ENCODE peak calls at places on chromosome 9, in nine cellular contexts. S is amniotic epithelial cell; L is stimulated activated CD4-positive, alpha-beta T cell treated with anti-CD3 and anti-CD28 coated beads, Interleukin-4, amount 100 ng/mL, for 48 hours; K is stromal cell of bone marrow; T is lower lobe of right lung; E is NCI-H524; F is AG20443; P is left ventricle myocardium superior; C is EH. Z is an unnamed sample.

GRCh38 chr9:72983512-72984021 is 30.7 kb upstream of the ALDH1A1 start:
- DNase-seq in L (no peak), F (no peak), C (peak), E (no peak), T (no peak), P (no peak), S (peak), K (no peak), Z (no peak)

GRCh38 chr9:108477538-108478006 is 378.2 kb downstream of the ACTL7B start:
- DNase-seq in E (no peak), C (peak), F (peak), L (no peak), S (peak), T (no peak), P (no peak), K (peak), Z (no peak)

GRCh38 chr9:125988479-125989050 is 241.4 kb downstream of the PBX3 start:
- DNase-seq in P (no peak), K (no peak), F (no peak), S (no peak), C (no peak), L (no peak), T (peak), E (no peak), Z (no peak)

GRCh38 chr9:112325127-112325526 is 8.3 kb downstream of the PTBP3 start:
- DNase-seq in S (no peak), K (no peak), F (no peak), C (no peak), L (no peak), T (no peak), E (no peak), P (no peak), Z (no peak)

GRCh38 chr9:5622019-5622418 is 6.9 kb upstream of the RIC1 start:
- DNase-seq in E (no peak), C (peak), L (no peak), T (no peak), P (no peak), F (peak), S (peak), K (peak), Z (no peak)

GRCh38 chr9:97518909-97519307 is 17.4 kb downstream of the TMOD1 start:
- DNase-seq in S (peak), K (peak), E (no peak), T (no peak), C (peak), P (no peak), F (peak), L (no peak), Z (no peak)

GRCh38 chr9:100346836-100347235 is 5.9 kb downstream of the TEX10 start:
- DNase-seq in C (peak), T (no peak), L (no peak), S (peak), E (no peak), K (peak), F (peak), P (no peak), Z (no peak)

GRCh38 chr9:133848471-133848870 is 110.3 kb upstream of the SARDH start:
- DNase-seq in P (peak), L (no peak), T (no peak), K (no peak), E (peak), C (no peak), S (no peak), F (no peak), Z (peak)

GRCh38 chr9:100602302-100602930 is 24.5 kb downstream of the CAVIN4 start:
- DNase-seq in E (peak), P (no peak), S (peak), L (no peak), T (no peak), F (peak), C (peak), K (peak), Z (peak)

GRCh38 chr9:37575511-37575914 is 667 bp downstream of the FBXO10 start:
- DNase-seq in S (no peak), T (no peak), F (no peak), L (no peak), P (no peak), C (no peak), K (no peak), E (peak), Z (no peak)

GRCh38 chr9:93184439-93185221 is 691 bp downstream of the WNK2 start:
- DNase-seq in K (no peak), T (no peak), L (no peak), E (peak), F (peak), C (no peak), P (peak), S (no peak), Z (no peak)

GRCh38 chr9:69532359-69532758 is 139.8 kb downstream of the APBA1 start:
- DNase-seq in F (no peak), E (no peak), C (no peak), S (no peak), L (no peak), K (no peak), P (no peak), T (no peak), Z (peak)

GRCh38 chr9:78278177-78278777 is 18.6 kb upstream of the PSAT1 start:
- DNase-seq in S (peak), C (peak), L (no peak), T (no peak), K (peak), F (peak), E (no peak), P (no peak), Z (no peak)

GRCh38 chr9:91423785-91424402 is at the start of gene NFIL3:
- DNase-seq in C (peak), E (peak), P (peak), L (peak), K (peak), F (peak), S (peak), T (peak), Z (no peak)

GRCh38 chr9:12748954-12749353 is 25.9 kb upstream of the LURAP1L start:
- DNase-seq in P (no peak), T (no peak), K (no peak), L (no peak), S (peak), E (no peak), C (no peak), F (no peak), Z (no peak)

GRCh38 chr9:137728444-137729311 is 109.9 kb downstream of the EHMT1 start:
- DNase-seq in E (no peak), C (no peak), L (no peak), K (no peak), S (no peak), P (no peak), T (no peak), F (no peak), Z (no peak)

GRCh38 chr9:38311382-38312270 is 80.9 kb upstream of the ALDH1B1 start:
- DNase-seq in T (no peak), C (peak), S (no peak), F (no peak), K (no peak), L (no peak), P (peak), E (no peak), Z (no peak)

GRCh38 chr9:7172445-7173115 is 414.8 kb downstream of the KDM4C start:
- DNase-seq in K (peak), L (no peak), T (no peak), E (no peak), P (no peak), S (no peak), C (peak), F (peak), Z (no peak)

GRCh38 chr9:6549106-6549505 is 96.4 kb downstream of the GLDC start:
- DNase-seq in K (no peak), C (no peak), P (no peak), S (no peak), L (no peak), T (no peak), F (no peak), E (peak), Z (no peak)

GRCh38 chr9:70133253-70134208 is 89.9 kb downstream of the MAMDC2 start:
- DNase-seq in S (peak), K (no peak), F (peak), C (peak), E (peak), L (no peak), P (no peak), T (no peak), Z (no peak)

GRCh38 chr9:93193373-93193725 is 9.4 kb downstream of the WNK2 start:
- DNase-seq in C (no peak), P (peak), T (peak), K (no peak), E (peak), F (no peak), S (no peak), L (no peak), Z (no peak)

GRCh38 chr9:132168347-132168746 is 6.5 kb downstream of the NTNG2 start:
- DNase-seq in P (peak), K (no peak), S (no peak), L (no peak), E (peak), T (no peak), C (no peak), F (no peak), Z (no peak)

GRCh38 chr9:137372693-137373610 is 50.0 kb downstream of the EXD3 start:
- DNase-seq in K (no peak), P (peak), F (no peak), C (no peak), S (no peak), L (no peak), T (no peak), E (no peak), Z (no peak)

GRCh38 chr9:72592501-72593403 is 71.3 kb downstream of the TMC1 start:
- DNase-seq in S (peak), C (peak), E (peak), T (no peak), F (peak), K (no peak), P (no peak), L (no peak), Z (peak)

GRCh38 chr9:4620046-4620765 is 41.9 kb upstream of the PLPP6 start:
- DNase-seq in F (no peak), P (no peak), C (no peak), E (no peak), L (no peak), K (no peak), T (no peak), S (no peak), Z (no peak)

GRCh38 chr9:93601063-93601462 is 24.7 kb downstream of the PHF2 start:
- DNase-seq in S (no peak), P (no peak), F (no peak), L (no peak), E (no peak), C (no peak), T (no peak), K (no peak), Z (no peak)

GRCh38 chr9:24594234-24594850 is 48.6 kb upstream of the IZUMO3 start:
- DNase-seq in F (no peak), L (no peak), S (no peak), K (no peak), E (no peak), T (no peak), C (no peak), P (no peak), Z (no peak)

GRCh38 chr9:77954018-77954417 is 77.6 kb downstream of the GNAQ start:
- DNase-seq in F (peak), K (no peak), T (no peak), S (no peak), E (no peak), L (no peak), C (no peak), P (no peak), Z (no peak)

GRCh38 chr9:130713286-130713975 is 19.9 kb downstream of the EXOSC2 start:
- DNase-seq in S (no peak), T (no peak), E (peak), P (no peak), C (peak), L (no peak), F (peak), K (peak), Z (no peak)

GRCh38 chr9:137606005-137606601 is 617 bp downstream of the ARRDC1 start:
- DNase-seq in C (peak), P (peak), E (peak), T (peak), F (no peak), L (no peak), S (no peak), K (no peak), Z (no peak)

GRCh38 chr9:134282138-134282650 is 44.1 kb upstream of the RXRA start:
- DNase-seq in F (no peak), S (no peak), P (no peak), E (no peak), T (no peak), K (no peak), L (no peak), C (no peak), Z (no peak)

GRCh38 chr9:126295936-126296600 is 30.6 kb upstream of the MVB12B start:
- DNase-seq in F (no peak), T (no peak), C (no peak), K (no peak), L (no peak), E (no peak), S (no peak), P (no peak), Z (no peak)

GRCh38 chr9:92561374-92562329 is 25.9 kb upstream of the ECM2 start:
- DNase-seq in L (no peak), F (peak), P (no peak), C (peak), S (peak), K (no peak), E (no peak), T (no peak), Z (no peak)

GRCh38 chr9:91186311-91187101 is 175.2 kb downstream of the AUH start:
- DNase-seq in P (no peak), K (no peak), S (no peak), T (no peak), F (peak), C (peak), L (no peak), E (no peak), Z (no peak)

GRCh38 chr9:127612993-127613954 is 1.2 kb downstream of the STXBP1 start:
- DNase-seq in K (peak), E (peak), C (peak), P (peak), F (peak), L (no peak), T (peak), S (peak), Z (no peak)